ENCODE peak calls at places on chromosomes 6 and 20, in seven cellular contexts. L is H9; U is stomach; N is effector memory CD4-positive, alpha-beta T cell; Q is upper lobe of right lung; C is HCT116; F is WERI-Rb-1. V is an unnamed sample. For H3K9me3, the result is how much of the 10 kb centered on the place peaks cover.

GRCh38 chr20:63409066-63409833 is 48.1 kb upstream of the CHRNA4 start:
- DNase-seq in F (peak), U (no peak), L (peak), N (no peak), C (peak), Q (no peak), V (peak)

GRCh38 chr6:106451419-106451818 is 90.9 kb downstream of the CRYBG1 start:
- DNase-seq in F (no peak), N (no peak), L (no peak), C (no peak), Q (no peak), U (no peak), V (no peak)

GRCh38 chr6:26197736-26198625 is 110.8 kb downstream of the HFE start:
- DNase-seq in C (peak), U (no peak), L (peak), F (no peak), N (no peak), Q (no peak), V (peak)

GRCh38 chr6:110041830-110042229 is 63.7 kb downstream of the GPR6 start:
- DNase-seq in F (no peak), C (no peak), U (no peak), N (no peak), Q (no peak), L (no peak), V (no peak)

GRCh38 chr20:63048516-63049190 is 41.9 kb upstream of the BHLHE23 start:
- DNase-seq in U (no peak), L (no peak), N (no peak), C (no peak), Q (no peak), F (no peak), V (no peak)

GRCh38 chr6:150145830-150146229 is 3.0 kb downstream of the PPP1R14C start:
- DNase-seq in L (no peak), N (no peak), Q (no peak), C (no peak), U (no peak), F (no peak), V (no peak)

GRCh38 chr6:111591901-111592461 is 13.7 kb downstream of the TRAF3IP2 start:
- DNase-seq in C (no peak), L (no peak), Q (no peak), F (no peak), U (no peak), N (no peak), V (no peak)

GRCh38 chr6:14380421-14380820 is 262.8 kb downstream of the CD83 start:
- DNase-seq in N (no peak), Q (no peak), C (no peak), U (no peak), L (peak), F (no peak), V (peak)

GRCh38 chr20:5191829-5192569 is 65.2 kb downstream of the CDS2 start:
- DNase-seq in L (peak), F (peak), C (peak), N (no peak), U (peak), Q (no peak), V (peak)

GRCh38 chr20:44597516-44597915 is 15.1 kb downstream of the PKIG start:
- DNase-seq in U (no peak), Q (no peak), C (no peak), F (no peak), L (no peak), N (no peak), V (no peak)

GRCh38 chr20:35133006-35133405 is 14.1 kb downstream of the EDEM2 start:
- DNase-seq in Q (no peak), C (no peak), L (no peak), F (no peak), U (no peak), N (no peak), V (no peak)

GRCh38 chr6:4125933-4126864 is 9.2 kb downstream of the ECI2 start:
- DNase-seq in U (no peak), Q (no peak), N (no peak), F (no peak), C (peak), L (no peak), V (no peak)

GRCh38 chr20:38196592-38196991 is 31.5 kb upstream of the TGM2 start:
- DNase-seq in L (no peak), U (no peak), N (no peak), Q (peak), C (no peak), F (no peak), V (peak)

GRCh38 chr20:47318596-47319516 is 37.6 kb downstream of the ZMYND8 start:
- DNase-seq in F (peak), C (no peak), N (no peak), U (peak), Q (peak), L (peak), V (peak)

GRCh38 chr20:53163486-53163885 is 191.3 kb downstream of the TSHZ2 start:
- DNase-seq in L (no peak), C (no peak), Q (no peak), N (no peak), F (no peak), U (no peak), V (no peak)

GRCh38 chr20:62069741-62070216 is 4.1 kb upstream of the TAF4 start:
- DNase-seq in U (no peak), Q (no peak), N (no peak), L (no peak), C (no peak), F (no peak), V (no peak)

GRCh38 chr20:5973172-5973571 is 22.7 kb downstream of the MCM8 start:
- DNase-seq in L (no peak), Q (no peak), N (no peak), C (no peak), U (no peak), F (no peak), V (no peak)

GRCh38 chr20:4795394-4795793 is 73.7 kb downstream of the PRND start:
- DNase-seq in F (no peak), C (peak), L (peak), N (no peak), Q (no peak), U (no peak), V (peak)

GRCh38 chr20:327946-328563 is 2.7 kb downstream of the SOX12 start:
- DNase-seq in F (no peak), U (no peak), Q (no peak), C (no peak), L (no peak), N (no peak), V (no peak)

GRCh38 chr6:139538366-139538765 is 163.9 kb upstream of the CITED2 start:
- DNase-seq in N (no peak), L (no peak), F (no peak), C (no peak), Q (no peak), U (no peak), V (no peak)

GRCh38 chr20:6298049-6298448 is 175.2 kb upstream of the FERMT1 start:
- DNase-seq in Q (no peak), N (no peak), U (no peak), L (no peak), F (no peak), C (no peak), V (no peak)

GRCh38 chr6:105272783-105273182 is 93.0 kb upstream of the POPDC3 start:
- DNase-seq in F (peak), C (no peak), Q (peak), U (peak), N (no peak), L (peak), V (peak)

GRCh38 chr6:133017581-133017980 is 203.2 kb downstream of the RPS12 start:
- DNase-seq in L (no peak), U (no peak), C (no peak), N (no peak), F (no peak), Q (no peak), V (no peak)

GRCh38 chr6:119096683-119097310 is 18.3 kb upstream of the FAM184A start:
- DNase-seq in Q (no peak), C (no peak), U (no peak), L (no peak), F (no peak), N (no peak), V (no peak)

GRCh38 chr6:48111143-48111506 is at the start of gene PTCHD4:
- DNase-seq in N (no peak), L (peak), F (peak), U (no peak), C (peak), Q (no peak), V (peak)

GRCh38 chr20:33017542-33017941 is 10.0 kb downstream of the BPIFB2 start:
- DNase-seq in Q (no peak), L (no peak), N (no peak), U (no peak), F (no peak), C (no peak), V (no peak)

GRCh38 chr6:11851405-11851804 is 72.8 kb upstream of the ADTRP start:
- DNase-seq in N (no peak), C (no peak), L (no peak), U (no peak), Q (no peak), F (no peak), V (no peak)

GRCh38 chr6:132068766-132069165 is 117.6 kb upstream of the CCN2 start:
- DNase-seq in N (no peak), F (no peak), C (no peak), Q (no peak), L (no peak), U (no peak), V (no peak)

GRCh38 chr6:22072939-22073338 is 223.9 kb downstream of the PRL start:
- DNase-seq in Q (no peak), F (no peak), N (no peak), L (no peak), U (no peak), C (no peak), V (no peak)

GRCh38 chr6:116327803-116328527 is 42.8 kb upstream of the DSE start:
- DNase-seq in C (no peak), L (no peak), U (no peak), N (no peak), F (no peak), Q (no peak), V (peak)

GRCh38 chr6:159679091-159680077 is 13.7 kb downstream of the SOD2 start:
- DNase-seq in F (no peak), L (no peak), C (no peak), U (no peak), Q (no peak), N (no peak), V (no peak)

GRCh38 chr6:118617350-118617957 is 33.9 kb downstream of the CEP85L start:
- DNase-seq in L (no peak), C (no peak), Q (no peak), N (no peak), U (no peak), F (no peak), V (no peak)

GRCh38 chr20:45685896-45686295 is 15.9 kb upstream of the WFDC11 start:
- DNase-seq in Q (no peak), N (no peak), C (no peak), L (peak), F (peak), U (no peak), V (peak)

GRCh38 chr6:13810688-13811446 is 3.5 kb downstream of the MCUR1 start:
- DNase-seq in F (no peak), N (no peak), C (no peak), U (no peak), Q (no peak), L (no peak), V (no peak)

GRCh38 chr6:79076160-79076559 is 1.9 kb downstream of the PHIP start:
- DNase-seq in U (no peak), Q (no peak), L (no peak), F (no peak), C (no peak), N (no peak), V (no peak)

GRCh38 chr6:147126618-147127022 is 77.6 kb upstream of the STXBP5 start:
- DNase-seq in U (no peak), C (no peak), N (no peak), Q (no peak), F (no peak), L (no peak), V (no peak)

GRCh38 chr6:138297761-138298298 is 79.5 kb upstream of the PBOV1 start:
- DNase-seq in Q (no peak), N (no peak), U (no peak), F (no peak), C (no peak), L (no peak), V (no peak)

GRCh38 chr6:140372064-140372463 is 997.6 kb upstream of the CITED2 start:
- DNase-seq in Q (no peak), C (no peak), L (no peak), F (no peak), N (no peak), U (no peak), V (no peak)

GRCh38 chr6:39923394-39923793 is 10.9 kb downstream of the MOCS1 start:
- DNase-seq in N (no peak), F (no peak), Q (peak), C (no peak), L (no peak), U (peak), V (no peak)

GRCh38 chr6:920512-920911 is 227.6 kb upstream of the EXOC2 start:
- DNase-seq in N (no peak), C (no peak), U (no peak), Q (no peak), F (no peak), L (no peak), V (no peak)
- H3K9me3 ChIP-seq in N (under half), C (under half), U (under half), Q (under half), F (under half), L (under half), V (half or more)

DNA sequence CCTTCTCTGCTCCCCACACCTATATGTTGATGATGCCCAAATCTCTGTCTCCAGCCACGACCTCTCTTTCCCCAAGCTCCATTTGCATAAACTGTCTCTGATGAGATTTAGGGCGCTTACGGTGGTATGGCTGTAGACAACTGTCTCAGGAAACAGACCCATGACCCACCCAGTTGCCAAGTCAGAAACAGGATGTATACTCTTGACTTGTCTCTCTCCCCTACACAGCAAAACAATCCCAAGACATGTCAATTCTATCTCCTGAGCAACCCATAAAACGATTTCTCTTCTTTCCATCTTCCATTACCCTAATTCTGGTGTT is 13.9 kb downstream of the GNL1 start:
- DNase-seq in Q (no peak), U (no peak), N (no peak), L (no peak), F (no peak), C (no peak), V (no peak)
- H3K9me3 ChIP-seq in Q (under half), U (under half), N (under half), L (under half), F (under half), C (under half), V (under half)

DNA sequence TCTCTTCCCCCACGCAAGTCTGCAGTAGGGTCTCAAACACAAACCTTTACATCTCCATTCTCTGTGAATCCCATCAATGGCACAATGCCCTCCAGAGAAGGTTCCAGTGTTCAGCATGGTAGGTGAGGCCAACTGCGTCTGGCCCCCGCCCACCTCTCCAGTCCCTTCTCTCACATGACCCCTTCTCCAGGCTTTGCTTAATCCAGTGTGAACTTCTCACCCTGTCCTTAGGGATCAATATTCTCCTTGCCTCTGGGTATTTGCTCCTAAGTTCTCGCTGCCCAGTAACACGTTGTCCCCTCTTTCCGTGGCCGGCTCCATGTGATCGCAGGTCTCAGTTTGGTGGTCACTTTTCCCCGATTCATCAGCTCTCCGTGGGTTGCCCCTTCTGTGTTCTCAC is 225.1 kb upstream of the PMEPA1 start:
- DNase-seq in C (no peak), Q (no peak), N (no peak), U (no peak), F (peak), L (no peak), V (no peak)
- H3K9me3 ChIP-seq in C (under half), Q (under half), N (under half), U (under half), F (under half), L (under half), V (under half)

DNA sequence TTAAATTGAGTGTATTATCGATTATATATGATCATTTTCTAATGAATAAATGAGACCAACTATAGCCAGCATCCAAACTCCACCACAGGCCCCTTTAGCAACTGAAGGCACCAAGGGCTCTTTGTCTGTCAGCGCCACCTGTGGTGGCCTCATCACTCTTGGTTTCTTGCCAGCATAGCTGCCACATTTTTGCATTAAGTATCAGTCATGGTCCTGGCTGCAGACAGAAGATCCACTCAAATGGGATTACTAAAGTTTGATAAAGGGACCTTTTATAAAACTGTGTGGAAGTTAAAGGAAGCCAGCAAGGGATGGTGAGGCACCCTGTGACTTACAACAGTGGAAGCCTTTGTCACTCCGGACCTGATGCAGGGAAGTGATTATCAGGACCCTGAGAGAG is 162.9 kb downstream of the C6orf118 start:
- DNase-seq in L (no peak), Q (no peak), N (no peak), C (no peak), F (no peak), U (no peak), V (peak)
- H3K9me3 ChIP-seq in L (under half), Q (under half), N (under half), C (under half), F (under half), U (under half), V (under half)

GRCh38 chr20:29419378-29419777 is 1838.1 kb upstream of the DEFB115 start:
- DNase-seq in U (no peak), Q (no peak), C (no peak), N (no peak), L (no peak), F (no peak), V (no peak)
- H3K9me3 ChIP-seq in U (under half), Q (under half), C (under half), N (under half), L (under half), F (under half), V (half or more)